ENCODE peak calls at places on chromosomes 6 and 20, in ten cellular contexts. E is NCI-H1930; I is hippocampal formation; U is type B pancreatic cell; B is stimulated activated CD8-positive, alpha-beta memory T cell treated with anti-CD3 and anti-CD28 coated beads, Interleukin-2, amount 100 ng/mL, for 1 hour; S is amniotic epithelial cell; M is frontal cortex; V is Ammon's horn; N is tibial artery; L is amygdala. C is an unnamed sample.

GRCh38 chr6:26048590-26048989 is 38.6 kb upstream of the HFE start:
- DNase-seq in E (no peak), I (no peak), U (no peak), B (no peak), S (no peak), M (no peak), V (no peak), N (no peak), L (no peak), C (no peak)

GRCh38 chr6:12585497-12585958 is 131.0 kb upstream of the PHACTR1 start:
- DNase-seq in E (no peak), I (no peak), U (no peak), B (no peak), S (peak; percentile 35), M (no peak), V (no peak), N (peak; percentile 19), L (no peak), C (peak; percentile 65)

GRCh38 chr6:52155791-52156576 is 30.2 kb upstream of the IL17A start:
- DNase-seq in E (no peak), I (no peak), U (no peak), B (no peak), S (no peak), M (no peak), V (no peak), N (no peak), L (no peak), C (peak; percentile 86)

GRCh38 chr20:16205505-16205904 is 367.7 kb downstream of the KIF16B start:
- DNase-seq in E (no peak), I (no peak), U (no peak), B (no peak), S (no peak), M (no peak), V (no peak), N (no peak), L (no peak), C (no peak)

GRCh38 chr20:48463916-48464315 is 363.9 kb downstream of the PREX1 start:
- DNase-seq in E (no peak), I (no peak), U (no peak), B (no peak), S (peak; percentile 17), M (no peak), V (peak; percentile 17), N (peak; percentile 47), L (no peak), C (peak; percentile 28)

GRCh38 chr6:23302499-23302898 is 733.1 kb downstream of the HDGFL1 start:
- DNase-seq in E (no peak), I (no peak), U (no peak), B (no peak), S (no peak), M (no peak), V (no peak), N (no peak), L (no peak), C (no peak)

GRCh38 chr6:44254201-44254956 is 2.9 kb downstream of the SLC35B2 start:
- DNase-seq in E (no peak), I (no peak), U (no peak), B (no peak), S (no peak), M (no peak), V (no peak), N (no peak), L (no peak), C (no peak)

GRCh38 chr6:166678426-166678825 is 51.4 kb upstream of the RPS6KA2 start:
- DNase-seq in E (no peak), I (no peak), U (no peak), B (no peak), S (peak; percentile 59), M (no peak), V (no peak), N (no peak), L (no peak), C (peak; percentile 58)

GRCh38 chr20:33450867-33451266 is 7.3 kb upstream of the SNTA1 start:
- DNase-seq in E (no peak), I (no peak), U (no peak), B (no peak), S (peak; percentile 10), M (no peak), V (no peak), N (no peak), L (no peak), C (peak; percentile 78)

GRCh38 chr6:154113392-154113791 is 74.4 kb downstream of the OPRM1 start:
- DNase-seq in E (no peak), I (no peak), U (no peak), B (no peak), S (no peak), M (no peak), V (no peak), N (no peak), L (no peak), C (no peak)

GRCh38 chr6:37987008-37987407 is 167.5 kb downstream of the ZFAND3 start:
- DNase-seq in E (no peak), I (no peak), U (no peak), B (no peak), S (peak; percentile 62), M (no peak), V (no peak), N (no peak), L (no peak), C (no peak)

GRCh38 chr6:149273318-149273717 is 44.2 kb upstream of the TAB2 start:
- DNase-seq in E (no peak), I (no peak), U (no peak), B (no peak), S (no peak), M (no peak), V (peak; percentile 79), N (peak; percentile 24), L (peak; percentile 50), C (no peak)

GRCh38 chr20:61958773-61959172 is 106.9 kb downstream of the TAF4 start:
- DNase-seq in E (no peak), I (no peak), U (peak; percentile 53), B (no peak), S (no peak), M (no peak), V (no peak), N (no peak), L (no peak), C (no peak)

GRCh38 chr20:11011653-11012052 is 337.9 kb upstream of the JAG1 start:
- DNase-seq in E (no peak), I (no peak), U (no peak), B (no peak), S (no peak), M (no peak), V (no peak), N (no peak), L (no peak), C (no peak)

GRCh38 chr20:2693286-2693995 is 861 bp downstream of the EBF4 start:
- DNase-seq in E (peak; percentile 37), I (peak; percentile 55), U (no peak), B (no peak), S (peak; percentile 4), M (peak; percentile 90), V (peak; percentile 34), N (no peak), L (no peak), C (no peak)

GRCh38 chr6:90169328-90169886 is 127.2 kb downstream of the BACH2 start:
- DNase-seq in E (no peak), I (no peak), U (no peak), B (no peak), S (no peak), M (no peak), V (no peak), N (no peak), L (no peak), C (peak; percentile 33)

GRCh38 chr6:11869656-11870340 is 91.2 kb upstream of the ADTRP start:
- DNase-seq in E (no peak), I (no peak), U (no peak), B (no peak), S (peak; percentile 43), M (no peak), V (no peak), N (no peak), L (no peak), C (peak; percentile 58)

GRCh38 chr6:116049381-116049780 is 11.3 kb downstream of the FRK start:
- DNase-seq in E (no peak), I (no peak), U (no peak), B (no peak), S (no peak), M (no peak), V (no peak), N (no peak), L (no peak), C (no peak)

GRCh38 chr6:15062311-15063252 is 183.3 kb upstream of the JARID2 start:
- DNase-seq in E (no peak), I (no peak), U (no peak), B (no peak), S (peak; percentile 40), M (no peak), V (no peak), N (no peak), L (no peak), C (peak; percentile 99)

GRCh38 chr20:6715350-6716063 is 52.0 kb upstream of the BMP2 start:
- DNase-seq in E (no peak), I (no peak), U (no peak), B (no peak), S (no peak), M (no peak), V (no peak), N (peak; percentile 34), L (no peak), C (no peak)

GRCh38 chr20:59807909-59808728 is 125.3 kb downstream of the SYCP2 start:
- DNase-seq in E (no peak), I (no peak), U (peak; percentile 60), B (no peak), S (no peak), M (no peak), V (no peak), N (no peak), L (no peak), C (no peak)

GRCh38 chr20:32524871-32525501 is 60.1 kb downstream of the NOL4L start:
- DNase-seq in E (no peak), I (peak; percentile 18), U (no peak), B (no peak), S (peak; percentile 36), M (no peak), V (peak; percentile 84), N (peak; percentile 77), L (peak; percentile 62), C (peak; percentile 37)

GRCh38 chr6:40894962-40895799 is 143.8 kb downstream of the UNC5CL start:
- DNase-seq in E (no peak), I (peak; percentile 36), U (no peak), B (no peak), S (peak; percentile 39), M (peak; percentile 39), V (peak; percentile 25), N (peak; percentile 27), L (no peak), C (peak; percentile 74)

GRCh38 chr6:42222450-42222849 is 4.8 kb upstream of the MRPS10 start:
- DNase-seq in E (no peak), I (no peak), U (no peak), B (no peak), S (no peak), M (no peak), V (no peak), N (no peak), L (no peak), C (no peak)

GRCh38 chr6:20031342-20031741 is 180.9 kb downstream of the MBOAT1 start:
- DNase-seq in E (no peak), I (no peak), U (no peak), B (no peak), S (no peak), M (no peak), V (no peak), N (no peak), L (no peak), C (no peak)

GRCh38 chr6:31769684-31770371 is 7.3 kb downstream of the VWA7 start:
- DNase-seq in E (peak; percentile 58), I (no peak), U (no peak), B (peak; percentile 62), S (peak; percentile 52), M (peak; percentile 65), V (peak; percentile 31), N (peak; percentile 51), L (no peak), C (peak; percentile 54)

GRCh38 chr20:19543114-19543513 is 214.9 kb upstream of the RIN2 start:
- DNase-seq in E (no peak), I (no peak), U (no peak), B (no peak), S (no peak), M (no peak), V (no peak), N (no peak), L (no peak), C (no peak)

GRCh38 chr20:54208492-54209044 is 681 bp downstream of the PFDN4 start:
- DNase-seq in E (no peak), I (no peak), U (no peak), B (no peak), S (peak; percentile 91), M (no peak), V (peak; percentile 49), N (no peak), L (no peak), C (peak; percentile 42)